ENCODE peak calls at places on chromosomes 16 and 17, in four cellular contexts. O, T, G and J are unnamed samples.

GRCh38 chr17:17029938-17030337 is 12.3 kb upstream of the MPRIP start:
- DNase-seq in G (no peak), T (no peak), O (no peak), J (no peak)

GRCh38 chr16:4323845-4324478 is 8.1 kb downstream of the GLIS2 start:
- DNase-seq in O (peak), T (no peak), G (no peak), J (peak)

GRCh38 chr17:79947351-79948031 is 88.2 kb downstream of the TBC1D16 start:
- DNase-seq in T (no peak), G (peak), O (no peak), J (no peak)

GRCh38 chr17:59425085-59425901 is 93.8 kb downstream of the YPEL2 start:
- DNase-seq in T (no peak), O (no peak), G (no peak), J (peak)

GRCh38 chr17:81909966-81910839 is 996 bp downstream of the PCYT2 start:
- DNase-seq in G (no peak), O (no peak), T (no peak), J (no peak)

GRCh38 chr16:9330036-9330545 is 238.6 kb downstream of the HAPSTR1 start:
- DNase-seq in G (no peak), O (no peak), T (no peak), J (no peak)

GRCh38 chr16:19118938-19119431 is 5.2 kb downstream of the ITPRIPL2 start:
- DNase-seq in O (peak), T (peak), G (no peak), J (peak)

GRCh38 chr16:57612494-57612893 is 15.9 kb upstream of the ADGRG1 start:
- DNase-seq in O (no peak), G (no peak), T (no peak), J (no peak)

GRCh38 chr17:61386251-61386650 is 13.4 kb upstream of the TBX2 start:
- DNase-seq in T (no peak), O (no peak), G (no peak), J (no peak)

GRCh38 chr16:81583893-81584705 is 139.5 kb downstream of the CMIP start:
- DNase-seq in O (peak), G (no peak), T (no peak), J (no peak)

GRCh38 chr16:8964462-8964861 is 756 bp upstream of the USP7 start:
- DNase-seq in O (no peak), T (no peak), G (no peak), J (no peak)

GRCh38 chr17:74861554-74862107 is 1.9 kb upstream of the GRIN2C start:
- DNase-seq in O (no peak), G (no peak), T (no peak), J (no peak)

GRCh38 chr16:73196670-73197069 is 148.7 kb upstream of the ZFHX3 start:
- DNase-seq in T (peak), G (no peak), O (peak), J (peak)